ENCODE peak calls at places on chromosome 16, in five cellular contexts. N, H, Q, B and M are unnamed samples.

GRCh38 chr16:57255686-57256415 is 10.8 kb downstream of the ARL2BP start:
- DNase-seq in N (no peak), H (no peak), Q (no peak), B (no peak), M (no peak)

GRCh38 chr16:63697736-63698135 is 1424.1 kb downstream of the CDH11 start:
- DNase-seq in N (no peak), H (no peak), Q (no peak), B (no peak), M (no peak)

GRCh38 chr16:10920726-10921427 is 21.4 kb downstream of the DEXI start:
- DNase-seq in N (no peak), H (peak), Q (no peak), B (no peak), M (no peak)

GRCh38 chr16:3118846-3119245 is 6.5 kb downstream of the ZNF205 start:
- DNase-seq in N (no peak), H (no peak), Q (no peak), B (no peak), M (no peak)

GRCh38 chr16:56349711-56350161 is 75.6 kb downstream of the AMFR start:
- DNase-seq in N (no peak), H (no peak), Q (no peak), B (no peak), M (no peak)

GRCh38 chr16:77499373-77500285 is 64.8 kb upstream of the ADAMTS18 start:
- DNase-seq in N (no peak), H (no peak), Q (no peak), B (no peak), M (peak)

GRCh38 chr16:19696312-19696711 is 21.7 kb downstream of the KNOP1 start:
- DNase-seq in N (no peak), H (no peak), Q (no peak), B (no peak), M (peak)

GRCh38 chr16:26133401-26133800 is 441.6 kb downstream of the HS3ST4 start:
- DNase-seq in N (no peak), H (no peak), Q (no peak), B (no peak), M (no peak)

GRCh38 chr16:31496670-31497069 is 11.5 kb downstream of the RUSF1 start:
- DNase-seq in N (no peak), H (no peak), Q (no peak), B (no peak), M (no peak)

GRCh38 chr16:49592507-49593422 is 219.2 kb downstream of the C16orf78 start:
- DNase-seq in N (peak), H (peak), Q (peak), B (peak), M (peak)

GRCh38 chr16:53434436-53435065 is at the start of gene RBL2:
- DNase-seq in N (peak), H (peak), Q (peak), B (no peak), M (peak)

GRCh38 chr16:23716484-23716883 is 3.5 kb upstream of the ERN2 start:
- DNase-seq in N (no peak), H (no peak), Q (no peak), B (no peak), M (no peak)

GRCh38 chr16:48409839-48410610 is 24.8 kb upstream of the SIAH1 start:
- DNase-seq in N (no peak), H (peak), Q (no peak), B (no peak), M (peak)

GRCh38 chr16:75112281-75113045 is 4.1 kb downstream of the LDHD start:
- DNase-seq in N (no peak), H (no peak), Q (no peak), B (no peak), M (no peak)

GRCh38 chr16:68744744-68745280 is 7.7 kb downstream of the CDH1 start:
- DNase-seq in N (peak), H (peak), Q (no peak), B (no peak), M (no peak)

GRCh38 chr16:12017583-12017982 is 41.0 kb downstream of the SNX29 start:
- DNase-seq in N (no peak), H (no peak), Q (no peak), B (no peak), M (no peak)

GRCh38 chr16:63938661-63939060 is 1183.2 kb downstream of the CDH11 start:
- DNase-seq in N (no peak), H (no peak), Q (no peak), B (no peak), M (no peak)

GRCh38 chr16:3952342-3953131 is 72.0 kb upstream of the CREBBP start:
- DNase-seq in N (peak), H (no peak), Q (no peak), B (no peak), M (no peak)

GRCh38 chr16:19680972-19681371 is 37.1 kb downstream of the KNOP1 start:
- DNase-seq in N (no peak), H (no peak), Q (no peak), B (no peak), M (no peak)

GRCh38 chr16:55039511-55039910 is 108.8 kb downstream of the IRX5 start:
- DNase-seq in N (no peak), H (no peak), Q (no peak), B (no peak), M (no peak)
- H2BK12ac ChIP-seq in N (no peak), H (no peak), Q (no peak), B (no peak), M (no peak)

GRCh38 chr16:66510298-66510697 is 39.6 kb downstream of the TK2 start:
- DNase-seq in N (peak), H (no peak), Q (no peak), B (no peak), M (no peak)

GRCh38 chr16:66515543-66516171 is 34.3 kb downstream of the TK2 start:
- DNase-seq in N (peak), H (peak), Q (no peak), B (peak), M (peak)

GRCh38 chr16:66510711-66511614 is 39.0 kb downstream of the TK2 start:
- DNase-seq in N (no peak), H (no peak), Q (no peak), B (no peak), M (no peak)

GRCh38 chr16:66511615-66512500 is 38.1 kb downstream of the TK2 start:
- DNase-seq in N (peak), H (peak), Q (no peak), B (peak), M (peak)

GRCh38 chr16:66512589-66513404 is 37.1 kb downstream of the TK2 start:
- DNase-seq in N (no peak), H (peak), Q (no peak), B (no peak), M (peak)
- H4K91ac ChIP-seq in N (no peak), H (peak), Q (no peak), B (peak), M (no peak)

GRCh38 chr16:30369938-30370443 is 303 bp downstream of the TBC1D10B start:
- DNase-seq in N (no peak), H (no peak), Q (no peak), B (no peak), M (no peak)
- H2BK120ac ChIP-seq in N (no peak), H (no peak), Q (no peak), B (no peak), M (peak)

GRCh38 chr16:50751528-50751927 is 9.6 kb downstream of the CYLD start:
- DNase-seq in N (no peak), H (no peak), Q (no peak), B (no peak), M (no peak)

GRCh38 chr16:50752481-50753235 is 10.8 kb downstream of the CYLD start:
- DNase-seq in N (no peak), H (no peak), Q (no peak), B (no peak), M (no peak)

GRCh38 chr16:50761276-50761675 is 19.4 kb downstream of the CYLD start:
- DNase-seq in N (no peak), H (no peak), Q (no peak), B (no peak), M (no peak)

GRCh38 chr16:50762241-50762640 is 20.4 kb downstream of the CYLD start:
- DNase-seq in N (no peak), H (no peak), Q (no peak), B (no peak), M (no peak)

GRCh38 chr16:50756466-50756865 is 14.6 kb downstream of the CYLD start:
- DNase-seq in N (no peak), H (no peak), Q (no peak), B (no peak), M (no peak)
- H2BK12ac ChIP-seq in N (no peak), H (no peak), Q (no peak), B (no peak), M (no peak)

GRCh38 chr16:28277537-28278388 is 14.6 kb upstream of the SBK1 start:
- DNase-seq in N (peak), H (peak), Q (peak), B (peak), M (peak)
- H4K91ac ChIP-seq in N (peak), H (peak), Q (peak), B (peak), M (peak)

DNA sequence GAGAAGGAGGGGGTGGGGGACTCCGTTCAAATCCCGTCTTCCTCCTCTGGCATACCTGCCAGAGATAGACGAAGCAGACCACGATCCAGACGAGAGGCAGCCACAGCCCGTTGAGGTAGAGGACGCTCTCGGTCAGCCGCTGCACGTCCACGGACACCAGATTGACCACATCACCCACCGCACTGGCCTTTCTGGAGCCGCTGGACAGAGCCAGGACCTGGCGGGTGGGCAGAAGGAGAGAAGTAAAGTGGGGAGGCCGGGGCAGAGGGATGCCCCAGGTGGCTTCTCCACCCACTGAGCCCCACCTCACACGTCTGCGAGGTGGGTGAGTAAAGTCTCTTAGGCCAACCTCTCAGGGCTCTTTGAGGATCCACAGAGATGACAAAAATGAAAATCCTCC is 25.3 kb downstream of the ABCC6 start:
- DNase-seq in N (no peak), H (no peak), Q (no peak), B (no peak), M (no peak)
- H2BK120ac ChIP-seq in N (no peak), H (no peak), Q (no peak), B (no peak), M (no peak)

GRCh38 chr16:5015351-5015750 is 18.4 kb downstream of the NAGPA start:
- DNase-seq in N (no peak), H (no peak), Q (no peak), B (no peak), M (no peak)

GRCh38 chr16:5017678-5017969 is 16.1 kb downstream of the NAGPA start:
- DNase-seq in N (no peak), H (no peak), Q (no peak), B (no peak), M (no peak)

GRCh38 chr16:5016967-5017677 is 16.6 kb downstream of the NAGPA start:
- DNase-seq in N (no peak), H (no peak), Q (no peak), B (no peak), M (no peak)

GRCh38 chr16:5018791-5019190 is 14.9 kb downstream of the NAGPA start:
- DNase-seq in N (no peak), H (no peak), Q (no peak), B (no peak), M (no peak)

GRCh38 chr16:5015887-5016286 is 17.8 kb downstream of the NAGPA start:
- DNase-seq in N (no peak), H (no peak), Q (no peak), B (no peak), M (no peak)
- H2BK12ac ChIP-seq in N (no peak), H (no peak), Q (no peak), B (no peak), M (no peak)

GRCh38 chr16:67270931-67271338 is 8.4 kb upstream of the PLEKHG4 start:
- DNase-seq in N (no peak), H (no peak), Q (no peak), B (no peak), M (no peak)
- H4K91ac ChIP-seq in N (no peak), H (no peak), Q (no peak), B (no peak), M (peak)

DNA sequence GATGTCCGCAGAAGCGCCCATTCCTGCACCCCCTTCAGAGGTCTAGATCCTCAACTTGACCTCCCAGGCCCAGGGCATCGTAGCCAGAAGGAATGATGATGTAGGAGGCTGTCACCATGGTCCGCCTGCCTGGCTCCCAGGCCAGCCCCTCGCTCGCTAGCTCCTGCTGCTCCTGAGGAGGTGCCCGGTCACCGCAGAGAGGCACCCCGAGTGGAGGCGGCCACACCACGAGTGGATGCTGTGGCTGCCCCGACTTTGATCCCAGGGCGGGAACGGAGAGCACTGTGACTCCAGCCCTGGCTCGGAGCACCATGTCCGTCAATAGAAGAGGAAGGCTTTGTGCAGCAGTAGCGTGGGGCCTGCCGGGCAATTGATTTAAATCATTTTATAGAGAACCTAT is 122.7 kb upstream of the GSE1 start:
- DNase-seq in N (no peak), H (no peak), Q (no peak), B (no peak), M (no peak)
- H2BK120ac ChIP-seq in N (no peak), H (no peak), Q (no peak), B (no peak), M (no peak)

GRCh38 chr16:83437036-83437435 is 370.7 kb upstream of the HSBP1 start:
- DNase-seq in N (no peak), H (no peak), Q (no peak), B (no peak), M (no peak)
- H2BK12ac ChIP-seq in N (no peak), H (no peak), Q (no peak), B (no peak), M (no peak)